ENCODE peak calls at places on chromosomes 2 and 18, in seven cellular contexts. I is PC-3, J is heart left ventricle, N is neural progenitor cell, S is HCT116, B is mammary epithelial cell, G is left lung. M is an unnamed sample.
A peak's percentile ranks its signal among the peaks of the same experiment; 100 is the strongest.

GRCh38 chr18:75003089-75003488 is 205.8 kb downstream of the PTGR3 start:
- DNase-seq in I (no peak), J (no peak), N (no peak), S (no peak), B (no peak), G (no peak), M (no peak)

GRCh38 chr18:61882296-61883004 is 10.4 kb downstream of the RNF152 start:
- DNase-seq in I (peak; percentile 57), J (no peak), N (no peak), S (no peak), B (peak; percentile 51), G (no peak), M (no peak)

GRCh38 chr2:188495990-188496431 is 204.3 kb downstream of the GULP1 start:
- DNase-seq in I (no peak), J (no peak), N (no peak), S (peak; percentile 86), B (peak; percentile 14), G (no peak), M (no peak)

GRCh38 chr2:238015705-238016104 is 45.1 kb upstream of the SCLY start:
- DNase-seq in I (no peak), J (no peak), N (no peak), S (no peak), B (no peak), G (no peak), M (no peak)

GRCh38 chr18:76139844-76140243 is 355.2 kb downstream of the ZNF516 start:
- DNase-seq in I (no peak), J (no peak), N (no peak), S (no peak), B (no peak), G (no peak), M (no peak)

GRCh38 chr2:168731550-168732128 is 70.8 kb upstream of the NOSTRIN start:
- DNase-seq in I (peak; percentile 21), J (no peak), N (no peak), S (no peak), B (peak; percentile 24), G (no peak), M (no peak)

GRCh38 chr2:170848587-170848986 is 31.9 kb downstream of the GAD1 start:
- DNase-seq in I (peak; percentile 44), J (no peak), N (no peak), S (no peak), B (peak; percentile 45), G (no peak), M (no peak)

GRCh38 chr2:86221066-86221684 is 21.9 kb downstream of the MRPL35 start:
- DNase-seq in I (peak; percentile 58), J (peak; percentile 48), N (peak; percentile 79), S (peak; percentile 27), B (peak; percentile 32), G (no peak), M (no peak)

GRCh38 chr2:95349568-95350319 is 52.6 kb downstream of the KCNIP3 start:
- DNase-seq in I (no peak), J (no peak), N (no peak), S (no peak), B (no peak), G (peak; percentile 17), M (peak; percentile 61)

GRCh38 chr18:34730774-34731173 is 20.7 kb downstream of the DTNA start:
- DNase-seq in I (no peak), J (no peak), N (no peak), S (no peak), B (no peak), G (no peak), M (no peak)

GRCh38 chr2:39542523-39542922 is 105.4 kb upstream of the MAP4K3 start:
- DNase-seq in I (no peak), J (no peak), N (peak; percentile 57), S (no peak), B (no peak), G (no peak), M (no peak)

GRCh38 chr18:75694292-75694691 is 266.8 kb upstream of the SMIM21 start:
- DNase-seq in I (no peak), J (no peak), N (no peak), S (no peak), B (no peak), G (no peak), M (no peak)

GRCh38 chr18:64539852-64540251 is 391.0 kb upstream of the LINC00305 start:
- DNase-seq in I (peak; percentile 26), J (no peak), N (no peak), S (no peak), B (no peak), G (no peak), M (no peak)

GRCh38 chr18:49976810-49977209 is 163.5 kb upstream of the ACAA2 start:
- DNase-seq in I (no peak), J (no peak), N (no peak), S (no peak), B (no peak), G (no peak), M (no peak)

GRCh38 chr2:46805401-46805951 is 110.1 kb downstream of the MCFD2 start:
- DNase-seq in I (no peak), J (no peak), N (no peak), S (no peak), B (no peak), G (no peak), M (peak; percentile 54)

GRCh38 chr2:163182764-163183354 is 344.3 kb upstream of the KCNH7 start:
- DNase-seq in I (peak; percentile 14), J (no peak), N (no peak), S (no peak), B (no peak), G (no peak), M (no peak)

DNA sequence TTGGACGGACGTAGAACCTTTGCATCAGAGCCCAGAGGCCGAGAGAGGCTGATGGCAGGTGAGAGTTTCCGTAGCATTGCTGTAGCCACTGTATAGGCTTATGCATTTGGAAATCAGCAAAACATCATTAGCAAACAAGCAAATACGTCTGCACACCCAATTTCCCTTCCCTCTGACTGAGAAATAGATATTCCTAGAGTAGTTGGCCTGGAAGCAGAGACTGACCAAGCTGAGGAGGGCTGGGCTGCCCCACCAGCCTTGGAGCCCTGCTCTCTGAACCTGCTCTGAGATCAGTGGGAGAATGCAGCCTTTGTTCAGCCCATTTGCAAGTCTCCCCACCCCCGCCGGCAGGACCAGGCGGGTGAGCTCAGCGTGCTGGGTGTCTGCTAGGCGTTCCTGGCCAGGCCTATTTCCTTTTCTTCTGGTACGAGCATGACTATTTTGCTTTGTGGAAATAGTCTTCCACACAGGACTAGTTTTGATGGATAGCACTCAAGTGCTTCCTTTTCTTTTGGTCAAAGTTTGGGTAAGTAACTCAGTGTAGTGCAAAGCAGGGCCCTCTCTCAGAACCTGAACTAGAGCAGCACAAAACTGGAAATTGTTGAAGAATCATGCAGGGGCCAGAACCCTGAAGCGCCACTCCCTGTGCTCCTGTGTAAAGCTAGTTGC is 21.9 kb upstream of the RNF149 start:
- DNase-seq in I (no peak), J (peak; percentile 64), N (peak; percentile 52), S (no peak), B (peak; percentile 55), G (peak; percentile 62), M (no peak)
- H3K27ac ChIP-seq in I (peak overlapping the region; percentile 97), J (peak overlapping the region; percentile 16), N (no peak overlapping the region), S (no peak overlapping the region), B (peak overlapping the region; percentile 8), G (peak overlapping the region; percentile 92), M (no peak overlapping the region)

GRCh38 chr2:212523756-212524155 is 14.8 kb downstream of the ERBB4 start:
- DNase-seq in I (no peak), J (no peak), N (no peak), S (no peak), B (no peak), G (no peak), M (no peak)

GRCh38 chr2:212526059-212526458 is 12.5 kb downstream of the ERBB4 start:
- DNase-seq in I (no peak), J (no peak), N (no peak), S (no peak), B (no peak), G (no peak), M (no peak)

GRCh38 chr2:212517693-212518092 is 20.9 kb downstream of the ERBB4 start:
- DNase-seq in I (no peak), J (no peak), N (no peak), S (no peak), B (no peak), G (no peak), M (no peak)

GRCh38 chr2:212520340-212520739 is 18.3 kb downstream of the ERBB4 start:
- DNase-seq in I (peak; percentile 25), J (no peak), N (peak; percentile 33), S (peak; percentile 7), B (no peak), G (no peak), M (no peak)
- TF ChIP-seq CTCF in I (peak; percentile 57), J (no peak), N (peak; percentile 64), S (peak; percentile 40), B (peak; percentile 61), G (peak; percentile 20), M (peak; percentile 54)

DNA sequence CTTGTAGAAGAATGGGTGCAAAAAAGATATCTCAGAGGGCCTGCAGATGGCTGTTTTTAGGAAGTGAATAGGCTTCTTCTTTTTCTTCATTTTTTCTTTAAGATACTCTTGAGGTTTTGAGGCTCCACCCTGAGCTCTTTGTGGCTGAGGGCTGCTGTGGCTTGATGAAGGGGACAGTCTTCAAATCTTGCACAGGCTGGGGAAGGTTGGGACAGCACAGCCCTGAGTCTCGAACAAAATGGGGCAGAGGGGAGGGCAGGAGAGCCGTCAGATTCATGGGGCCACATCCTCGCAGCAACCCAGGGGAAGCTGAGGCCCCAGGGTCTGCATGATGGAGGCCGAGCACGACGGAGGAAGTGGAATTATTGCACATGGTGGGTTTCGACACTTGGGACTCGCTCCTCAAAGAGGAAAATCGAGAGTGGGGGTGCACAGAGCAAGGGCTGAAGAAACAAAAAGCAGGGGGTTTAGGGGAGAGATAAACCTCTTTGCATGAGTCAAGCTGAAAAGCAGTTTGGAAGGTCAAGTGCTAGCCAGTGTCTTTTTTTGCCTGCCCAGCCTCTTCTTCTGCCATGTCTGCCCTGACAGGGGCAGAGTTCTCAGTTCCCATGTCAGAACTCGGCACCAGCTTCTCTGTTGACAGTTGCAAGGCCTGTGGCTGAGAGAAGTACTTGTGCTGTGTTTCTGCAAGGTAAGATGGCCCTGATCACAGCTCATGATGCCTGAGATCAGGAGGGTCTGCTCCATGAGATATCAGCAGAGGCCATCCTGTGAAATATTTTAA is 19.5 kb downstream of the INPP4A start:
- DNase-seq in I (no peak), J (no peak), N (no peak), S (no peak), B (no peak), G (peak; percentile 35), M (peak; percentile 61)
- H3K27me3 ChIP-seq in I (no peaks in the 10 kb centered on the region), J (no peaks in the 10 kb centered on the region), N (no peaks in the 10 kb centered on the region), S (no peaks in the 10 kb centered on the region), B (no peaks in the 10 kb centered on the region), G (no peaks in the 10 kb centered on the region), M (no peaks in the 10 kb centered on the region)

DNA sequence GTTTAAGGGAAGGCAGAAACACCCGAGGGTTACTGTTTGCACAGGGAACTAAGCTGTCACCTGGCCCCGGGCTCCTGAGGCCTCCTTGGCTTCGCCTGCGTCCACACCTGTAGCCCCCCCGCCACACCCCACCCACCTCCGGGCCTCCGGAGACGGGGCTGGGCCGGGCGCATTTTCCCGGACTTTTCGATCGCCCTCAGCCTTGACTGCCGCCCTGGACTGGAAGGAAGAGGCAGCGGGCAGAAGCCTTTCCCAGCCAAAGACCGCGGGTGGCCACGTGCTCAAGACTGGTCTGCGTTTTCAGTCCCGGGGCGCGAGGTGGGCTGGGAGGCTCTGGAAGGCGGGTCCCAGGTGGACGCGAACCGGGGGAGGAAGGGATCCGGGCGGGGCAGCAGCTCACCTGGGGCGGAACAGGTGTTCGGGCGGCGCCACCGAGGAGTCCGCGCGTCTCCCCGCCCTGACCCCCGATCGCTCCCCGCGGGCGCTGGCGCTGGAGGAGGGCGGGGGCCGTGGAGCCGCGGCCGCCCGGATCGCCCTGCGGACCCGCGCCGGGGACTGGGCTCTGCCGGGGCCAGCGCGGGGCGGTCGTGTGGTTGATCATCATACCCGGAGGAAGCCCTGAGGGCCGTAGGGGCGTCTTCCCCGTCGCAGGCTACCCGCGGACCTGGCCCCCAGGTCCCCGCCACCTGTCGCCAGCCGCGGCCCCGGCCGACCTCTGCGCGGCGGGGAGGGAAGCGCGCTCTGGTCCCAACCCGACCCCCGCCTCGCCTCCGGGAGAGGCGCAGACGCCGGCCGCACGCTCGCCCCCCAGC is 3.2 kb downstream of the ID2 start:
- DNase-seq in I (peak; percentile 39), J (peak; percentile 43), N (peak; percentile 77), S (peak; percentile 45), B (peak; percentile 24), G (peak; percentile 78), M (no peak)
- H3K27ac ChIP-seq in I (peak overlapping the region; percentile 31), J (peak overlapping the region; percentile 75), N (no peak overlapping the region), S (peak overlapping the region; percentile 82), B (no peak overlapping the region), G (peak overlapping the region; percentile 80), M (peak overlapping the region; percentile 88)